ENCODE peak calls at places on chromosome 16, in four cellular contexts. One of them, this sample, is unnamed.

GRCh38 chr16:87995644-87996043 is 44.4 kb downstream of the BANP start:
- DNase-seq in SK-N-SH: no peak
- DNase-seq in H1: no peak
- DNase-seq in GM12878: no peak
- DNase-seq in this sample: no peak

GRCh38 chr16:54268766-54269165 is 17.8 kb downstream of the IRX3 start:
- DNase-seq in H1: no peak
- DNase-seq in SK-N-SH: no peak
- DNase-seq in GM12878: no peak
- DNase-seq in this sample: no peak

GRCh38 chr16:68404736-68405345 is 43.5 kb downstream of the SMPD3 start:
- DNase-seq in GM12878: no peak
- DNase-seq in H1: no peak
- DNase-seq in SK-N-SH: no peak
- DNase-seq in this sample: no peak

GRCh38 chr16:23131841-23132576 is 17.2 kb downstream of the USP31 start:
- DNase-seq in H1: no peak
- DNase-seq in SK-N-SH: no peak
- DNase-seq in GM12878: no peak
- DNase-seq in this sample: no peak

GRCh38 chr16:56013962-56014552 is 138.9 kb upstream of the CES5A start:
- DNase-seq in SK-N-SH: no peak
- DNase-seq in GM12878: no peak
- DNase-seq in H1: peak
- DNase-seq in this sample: peak

GRCh38 chr16:56777533-56777932 is 47.6 kb downstream of the NUP93 start:
- DNase-seq in GM12878: no peak
- DNase-seq in SK-N-SH: no peak
- DNase-seq in H1: no peak
- DNase-seq in this sample: no peak

GRCh38 chr16:9665851-9666271 is 516.4 kb downstream of the GRIN2A start:
- DNase-seq in GM12878: no peak
- DNase-seq in H1: no peak
- DNase-seq in SK-N-SH: no peak
- DNase-seq in this sample: no peak

GRCh38 chr16:55118701-55119260 is 188.1 kb downstream of the IRX5 start:
- DNase-seq in SK-N-SH: no peak
- DNase-seq in H1: no peak
- DNase-seq in GM12878: no peak
- DNase-seq in this sample: no peak

GRCh38 chr16:50304467-50305440 is 38.4 kb downstream of the ADCY7 start:
- DNase-seq in SK-N-SH: peak
- DNase-seq in GM12878: no peak
- DNase-seq in H1: no peak
- DNase-seq in this sample: no peak

GRCh38 chr16:67781548-67781921 is 24.8 kb downstream of the RANBP10 start:
- DNase-seq in GM12878: no peak
- DNase-seq in H1: no peak
- DNase-seq in SK-N-SH: no peak
- DNase-seq in this sample: no peak

GRCh38 chr16:83802135-83802534 is 5.6 kb upstream of the HSBP1 start:
- DNase-seq in SK-N-SH: no peak
- DNase-seq in GM12878: no peak
- DNase-seq in H1: no peak
- DNase-seq in this sample: peak

GRCh38 chr16:79463839-79464238 is 136.7 kb downstream of the MAF start:
- DNase-seq in SK-N-SH: no peak
- DNase-seq in H1: no peak
- DNase-seq in GM12878: no peak
- DNase-seq in this sample: no peak

GRCh38 chr16:10510279-10510678 is 70.1 kb downstream of the EMP2 start:
- DNase-seq in H1: no peak
- DNase-seq in GM12878: no peak
- DNase-seq in SK-N-SH: no peak
- DNase-seq in this sample: no peak

GRCh38 chr16:2339521-2340484 is 725 bp downstream of the ABCA3 start:
- DNase-seq in SK-N-SH: peak
- DNase-seq in H1: no peak
- DNase-seq in GM12878: no peak
- DNase-seq in this sample: no peak

GRCh38 chr16:27475561-27475960 is 73.6 kb downstream of the IL21R start:
- DNase-seq in H1: no peak
- DNase-seq in GM12878: no peak
- DNase-seq in SK-N-SH: no peak
- DNase-seq in this sample: no peak

GRCh38 chr16:22989598-22989997 is 159.7 kb downstream of the USP31 start:
- DNase-seq in H1: no peak
- DNase-seq in SK-N-SH: no peak
- DNase-seq in GM12878: no peak
- DNase-seq in this sample: no peak

GRCh38 chr16:81275795-81276194 is 37.3 kb downstream of the BCO1 start:
- DNase-seq in GM12878: no peak
- DNase-seq in SK-N-SH: no peak
- DNase-seq in H1: no peak
- DNase-seq in this sample: no peak

GRCh38 chr16:48008011-48008410 is 147.8 kb downstream of the ABCC12 start:
- DNase-seq in H1: no peak
- DNase-seq in SK-N-SH: no peak
- DNase-seq in GM12878: no peak
- DNase-seq in this sample: no peak

GRCh38 chr16:359871-360697 is 7.6 kb upstream of the AXIN1 start:
- DNase-seq in H1: no peak
- DNase-seq in SK-N-SH: no peak
- DNase-seq in GM12878: no peak
- DNase-seq in this sample: no peak

GRCh38 chr16:78500659-78501226 is 401.3 kb downstream of the WWOX start:
- DNase-seq in GM12878: no peak
- DNase-seq in SK-N-SH: no peak
- DNase-seq in H1: no peak
- DNase-seq in this sample: no peak

GRCh38 chr16:56923481-56923880 is 8.5 kb upstream of the HERPUD1 start:
- DNase-seq in GM12878: no peak
- DNase-seq in SK-N-SH: no peak
- DNase-seq in H1: no peak
- DNase-seq in this sample: no peak

GRCh38 chr16:10228779-10229178 is 46.6 kb upstream of the GRIN2A start:
- DNase-seq in GM12878: peak
- DNase-seq in SK-N-SH: peak
- DNase-seq in H1: no peak
- DNase-seq in this sample: no peak

GRCh38 chr16:31130336-31130812 is 5.2 kb downstream of the PRSS8 start:
- DNase-seq in SK-N-SH: no peak
- DNase-seq in GM12878: no peak
- DNase-seq in H1: no peak
- DNase-seq in this sample: no peak

GRCh38 chr16:85316321-85316919 is 204.1 kb upstream of the CIBAR2 start:
- DNase-seq in H1: no peak
- DNase-seq in GM12878: no peak
- DNase-seq in SK-N-SH: peak
- DNase-seq in this sample: peak

GRCh38 chr16:1150511-1150982 is 2.4 kb upstream of the CACNA1H start:
- DNase-seq in H1: no peak
- DNase-seq in SK-N-SH: no peak
- DNase-seq in GM12878: no peak
- DNase-seq in this sample: no peak

GRCh38 chr16:15509593-15510520 is 75.5 kb downstream of the BMERB1 start:
- DNase-seq in H1: peak
- DNase-seq in SK-N-SH: peak
- DNase-seq in GM12878: no peak
- DNase-seq in this sample: no peak

GRCh38 chr16:85556456-85557082 is 56.6 kb upstream of the GSE1 start:
- DNase-seq in SK-N-SH: peak
- DNase-seq in H1: no peak
- DNase-seq in GM12878: no peak
- DNase-seq in this sample: no peak

GRCh38 chr16:9090960-9091866 is at the start of gene HAPSTR1:
- DNase-seq in H1: peak
- DNase-seq in SK-N-SH: peak
- DNase-seq in GM12878: peak
- DNase-seq in this sample: peak

GRCh38 chr16:19093631-19094541 is 19.9 kb upstream of the ITPRIPL2 start:
- DNase-seq in GM12878: no peak
- DNase-seq in SK-N-SH: no peak
- DNase-seq in H1: no peak
- DNase-seq in this sample: no peak

GRCh38 chr16:59604331-59604730 is 870.2 kb upstream of the GOT2 start:
- DNase-seq in GM12878: no peak
- DNase-seq in SK-N-SH: no peak
- DNase-seq in H1: no peak
- DNase-seq in this sample: no peak

GRCh38 chr16:71930013-71930563 is 34.8 kb downstream of the IST1 start:
- DNase-seq in GM12878: no peak
- DNase-seq in H1: no peak
- DNase-seq in SK-N-SH: no peak
- DNase-seq in this sample: no peak

GRCh38 chr16:55331648-55332185 is 7.7 kb downstream of the IRX6 start:
- DNase-seq in SK-N-SH: no peak
- DNase-seq in H1: no peak
- DNase-seq in GM12878: no peak
- DNase-seq in this sample: no peak

GRCh38 chr16:27258241-27258734 is 10.3 kb downstream of the NSMCE1 start:
- DNase-seq in SK-N-SH: no peak
- DNase-seq in GM12878: no peak
- DNase-seq in H1: no peak
- DNase-seq in this sample: peak

GRCh38 chr16:50466170-50466569 is 82.0 kb upstream of the NKD1 start:
- DNase-seq in SK-N-SH: no peak
- DNase-seq in GM12878: no peak
- DNase-seq in H1: no peak
- DNase-seq in this sample: no peak

GRCh38 chr16:17346774-17347569 is 123.8 kb downstream of the XYLT1 start:
- DNase-seq in H1: no peak
- DNase-seq in SK-N-SH: no peak
- DNase-seq in GM12878: peak
- DNase-seq in this sample: no peak

GRCh38 chr16:4025428-4025827 is 90.8 kb downstream of the ADCY9 start:
- DNase-seq in SK-N-SH: no peak
- DNase-seq in H1: no peak
- DNase-seq in GM12878: no peak
- DNase-seq in this sample: no peak
- TF ChIP-seq YY1 in SK-N-SH: no peak
- TF ChIP-seq YY1 in H1: no peak
- TF ChIP-seq YY1 in GM12878: no peak
- TF ChIP-seq YY1 in this sample: no peak

GRCh38 chr16:89090669-89091426 is 2.8 kb upstream of the ACSF3 start:
- DNase-seq in SK-N-SH: no peak
- DNase-seq in H1: no peak
- DNase-seq in GM12878: no peak
- DNase-seq in this sample: no peak

GRCh38 chr16:89087922-89088321 is 5.7 kb upstream of the ACSF3 start:
- DNase-seq in H1: no peak
- DNase-seq in SK-N-SH: no peak
- DNase-seq in GM12878: no peak
- DNase-seq in this sample: no peak

GRCh38 chr16:89089142-89089541 is 4.5 kb upstream of the ACSF3 start:
- DNase-seq in H1: no peak
- DNase-seq in GM12878: no peak
- DNase-seq in SK-N-SH: peak
- DNase-seq in this sample: no peak

GRCh38 chr16:89092013-89092412 is 1.6 kb upstream of the ACSF3 start:
- DNase-seq in H1: no peak
- DNase-seq in GM12878: no peak
- DNase-seq in SK-N-SH: no peak
- DNase-seq in this sample: no peak

GRCh38 chr16:89090182-89090630 is 3.4 kb upstream of the ACSF3 start:
- DNase-seq in GM12878: no peak
- DNase-seq in SK-N-SH: no peak
- DNase-seq in H1: no peak
- DNase-seq in this sample: no peak
- H3K4me3 ChIP-seq in GM12878: no peak
- H3K4me3 ChIP-seq in SK-N-SH: no peak
- H3K4me3 ChIP-seq in H1: no peak
- H3K4me3 ChIP-seq in this sample: no peak

DNA sequence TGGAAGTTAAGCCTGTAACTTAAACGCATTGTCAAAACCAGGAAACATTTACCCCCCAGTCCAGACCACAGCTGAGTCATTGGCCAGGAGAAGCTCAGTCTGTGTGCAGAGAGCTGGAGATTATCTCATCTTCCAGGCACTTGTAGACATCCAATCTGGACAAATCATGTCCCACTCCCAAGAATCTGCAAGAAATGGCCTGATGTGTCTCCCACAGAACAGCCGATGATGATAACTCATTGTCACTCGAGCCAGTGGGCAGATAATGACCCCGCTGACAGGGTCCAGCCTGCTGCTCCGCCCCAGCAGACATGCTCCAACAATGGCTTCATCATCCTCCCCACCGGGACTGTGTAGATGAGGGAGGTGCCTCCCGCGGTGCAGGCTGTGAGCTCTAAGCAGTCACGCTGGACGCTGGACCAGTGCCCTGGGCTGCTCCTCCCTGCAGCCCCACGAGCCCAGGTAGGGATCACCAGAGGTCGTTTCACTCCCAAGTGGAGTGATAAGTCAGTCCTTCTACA is 322.5 kb downstream of the C16orf95 start:
- DNase-seq in SK-N-SH: no peak
- DNase-seq in GM12878: no peak
- DNase-seq in H1: no peak
- DNase-seq in this sample: no peak
- TF ChIP-seq YY1 in SK-N-SH: no peak
- TF ChIP-seq YY1 in GM12878: no peak
- TF ChIP-seq YY1 in H1: no peak
- TF ChIP-seq YY1 in this sample: no peak

GRCh38 chr16:11667221-11667823 is 933 bp upstream of the SNN start:
- DNase-seq in H1: no peak
- DNase-seq in SK-N-SH: no peak
- DNase-seq in GM12878: no peak
- DNase-seq in this sample: no peak
- H3K4me3 ChIP-seq in H1: peak
- H3K4me3 ChIP-seq in SK-N-SH: no peak
- H3K4me3 ChIP-seq in GM12878: no peak
- H3K4me3 ChIP-seq in this sample: no peak

DNA sequence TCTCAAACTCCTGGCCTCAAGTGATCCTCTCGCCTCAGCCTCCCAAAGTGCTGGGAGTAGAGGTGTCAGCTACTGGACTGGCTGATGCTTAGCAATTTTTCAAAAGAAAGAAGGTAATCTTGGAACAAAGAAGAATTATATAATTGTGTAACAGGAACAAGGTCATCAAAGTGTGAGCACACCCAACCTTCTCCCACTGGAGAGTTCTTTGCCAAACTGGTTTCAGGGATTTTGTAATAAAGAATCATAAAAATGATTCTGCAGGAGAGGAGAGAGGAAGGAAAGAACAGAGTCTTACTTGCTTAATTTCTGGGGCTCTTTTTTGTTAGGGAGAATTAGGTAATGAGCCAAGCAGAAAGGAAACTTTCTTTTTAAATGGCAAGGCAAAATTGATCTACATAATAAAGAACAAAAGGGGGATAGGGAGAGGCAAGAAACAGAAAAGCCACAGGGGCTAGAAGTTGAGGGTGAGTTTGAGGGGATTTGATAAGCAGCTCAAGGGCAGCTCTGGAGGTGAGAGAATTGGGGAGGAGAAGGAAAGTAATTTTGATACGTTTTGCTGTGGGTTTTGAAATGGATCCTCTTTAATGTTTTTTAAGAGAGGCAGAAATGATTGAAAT is 21.3 kb downstream of the CHD9NB start:
- DNase-seq in SK-N-SH: no peak
- DNase-seq in GM12878: no peak
- DNase-seq in H1: no peak
- DNase-seq in this sample: no peak
- TF ChIP-seq YY1 in SK-N-SH: no peak
- TF ChIP-seq YY1 in GM12878: no peak
- TF ChIP-seq YY1 in H1: no peak
- TF ChIP-seq YY1 in this sample: no peak

This sample was measured in NT2/D1.